ENCODE peak calls at places on chromosomes 4 and X, in five cellular contexts. L, O, N, K and R are unnamed samples.

GRCh38 chr4:153261431-153261830 is 57.2 kb downstream of the TRIM2 start:
- DNase-seq in L (no peak), O (no peak), N (peak), K (no peak), R (no peak)

GRCh38 chr4:76974150-76974549 is 24.6 kb downstream of the SEPTIN11 start:
- DNase-seq in L (no peak), O (no peak), N (no peak), K (no peak), R (no peak)

GRCh38 chr4:15920723-15921591 is 17.6 kb downstream of the FGFBP1 start:
- DNase-seq in L (peak), O (peak), N (peak), K (peak), R (peak)

GRCh38 chr4:89438102-89438831 is 130.7 kb upstream of the GPRIN3 start:
- DNase-seq in L (no peak), O (peak), N (peak), K (peak), R (peak)

GRCh38 chr4:111542056-111542455 is 603.2 kb upstream of the FAM241A start:
- DNase-seq in L (no peak), O (no peak), N (peak), K (no peak), R (no peak)

GRCh38 chr4:125736057-125736456 is 421.3 kb downstream of the FAT4 start:
- DNase-seq in L (peak), O (peak), N (peak), K (peak), R (no peak)

GRCh38 chr4:165874072-165874798 is 1.2 kb downstream of the TLL1 start:
- DNase-seq in L (peak), O (peak), N (no peak), K (peak), R (peak)

GRCh38 chr4:178306565-178306964 is 864.3 kb upstream of the AGA start:
- DNase-seq in L (peak), O (no peak), N (no peak), K (peak), R (peak)

GRCh38 chr4:2931765-2932560 is 31.2 kb downstream of the NOP14 start:
- DNase-seq in L (no peak), O (no peak), N (no peak), K (no peak), R (no peak)

GRCh38 chr4:7351014-7351413 is 83.7 kb downstream of the PSAPL1 start:
- DNase-seq in L (no peak), O (no peak), N (no peak), K (no peak), R (no peak)

GRCh38 chrX:38754102-38754790 is 47.0 kb upstream of the MID1IP1 start:
- DNase-seq in L (peak), O (peak), N (peak), K (peak), R (peak)

GRCh38 chr4:153181293-153182080 is 22.8 kb upstream of the TRIM2 start:
- DNase-seq in L (no peak), O (no peak), N (peak), K (no peak), R (peak)

GRCh38 chrX:77422886-77423648 is 24.1 kb upstream of the FGF16 start:
- DNase-seq in L (no peak), O (no peak), N (no peak), K (no peak), R (no peak)

GRCh38 chr4:165326831-165327210 is 648 bp upstream of the MSMO1 start:
- DNase-seq in L (no peak), O (peak), N (peak), K (peak), R (peak)

GRCh38 chr4:84497220-84497834 is 1.8 kb downstream of the NKX6-1 start:
- DNase-seq in L (peak), O (no peak), N (peak), K (no peak), R (no peak)

GRCh38 chr4:91590242-91590641 is 713.5 kb upstream of the GRID2 start:
- DNase-seq in L (no peak), O (peak), N (no peak), K (no peak), R (no peak)

GRCh38 chr4:40322853-40323252 is 12.3 kb upstream of the CHRNA9 start:
- DNase-seq in L (no peak), O (no peak), N (peak), K (peak), R (no peak)

GRCh38 chr4:145520172-145520571 is 38.5 kb downstream of the SMAD1 start:
- DNase-seq in L (no peak), O (no peak), N (no peak), K (no peak), R (no peak)

GRCh38 chr4:120555058-120555457 is 367.5 kb downstream of the PRDM5 start:
- DNase-seq in L (no peak), O (no peak), N (no peak), K (no peak), R (no peak)

GRCh38 chr4:71366776-71367175 is 28.0 kb downstream of the SLC4A4 start:
- DNase-seq in L (no peak), O (no peak), N (no peak), K (no peak), R (no peak)

GRCh38 chr4:181877329-181877848 is 365.8 kb upstream of the TENM3 start:
- DNase-seq in L (peak), O (no peak), N (no peak), K (no peak), R (peak)

GRCh38 chrX:17537652-17538301 is 162.8 kb downstream of the NHS start:
- DNase-seq in L (no peak), O (no peak), N (no peak), K (no peak), R (no peak)

GRCh38 chr4:13705521-13706035 is 78.1 kb upstream of the BOD1L1 start:
- DNase-seq in L (no peak), O (no peak), N (no peak), K (no peak), R (peak)

GRCh38 chr4:13706716-13707115 is 79.2 kb upstream of the BOD1L1 start:
- DNase-seq in L (no peak), O (no peak), N (no peak), K (no peak), R (peak)

GRCh38 chr4:13706130-13706529 is 78.6 kb upstream of the BOD1L1 start:
- DNase-seq in L (no peak), O (no peak), N (no peak), K (no peak), R (peak)

GRCh38 chr4:13710486-13710885 is 83.0 kb upstream of the BOD1L1 start:
- DNase-seq in L (no peak), O (no peak), N (no peak), K (no peak), R (no peak)

DNA sequence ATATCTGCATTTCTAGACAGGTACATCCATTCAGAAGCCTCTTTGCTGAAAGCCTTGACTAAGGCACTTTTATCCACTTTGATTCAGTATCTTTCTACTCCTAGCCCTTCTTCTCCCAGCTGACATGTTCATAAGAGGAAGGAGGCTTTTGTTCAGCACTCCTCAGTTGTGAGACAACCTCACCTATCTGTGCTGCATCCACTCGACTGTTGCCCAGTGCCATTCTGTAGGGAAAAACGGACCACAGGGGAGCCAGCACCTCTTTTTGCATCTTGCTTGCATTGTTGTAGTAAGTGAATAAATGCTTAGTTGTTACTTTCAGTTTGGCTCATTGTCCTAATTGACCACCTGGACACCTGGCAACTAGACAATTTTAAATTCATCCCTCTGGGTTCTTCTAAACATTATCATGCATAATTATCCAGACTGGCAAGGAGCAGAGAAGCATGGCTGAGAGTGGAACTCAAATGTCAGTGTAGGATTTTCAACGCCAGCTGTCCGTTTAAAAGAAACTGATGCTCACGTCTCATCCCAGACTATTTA is 83.8 kb upstream of the BOD1L1 start:
- DNase-seq in L (no peak), O (no peak), N (no peak), K (no peak), R (no peak)
- H3K4me3 ChIP-seq in L (no peak), O (no peak), N (no peak), K (no peak), R (no peak)

GRCh38 chr4:28842271-28842670 is 1877.9 kb upstream of the PCDH7 start:
- DNase-seq in L (no peak), O (no peak), N (no peak), K (no peak), R (no peak)
- TF ChIP-seq CTCF in L (no peak), O (no peak), N (no peak), K (no peak), R (no peak)

GRCh38 chrX:120485562-120486520 is 16.7 kb upstream of the LAMP2 start:
- DNase-seq in L (peak), O (peak), N (peak), K (peak), R (peak)

DNA sequence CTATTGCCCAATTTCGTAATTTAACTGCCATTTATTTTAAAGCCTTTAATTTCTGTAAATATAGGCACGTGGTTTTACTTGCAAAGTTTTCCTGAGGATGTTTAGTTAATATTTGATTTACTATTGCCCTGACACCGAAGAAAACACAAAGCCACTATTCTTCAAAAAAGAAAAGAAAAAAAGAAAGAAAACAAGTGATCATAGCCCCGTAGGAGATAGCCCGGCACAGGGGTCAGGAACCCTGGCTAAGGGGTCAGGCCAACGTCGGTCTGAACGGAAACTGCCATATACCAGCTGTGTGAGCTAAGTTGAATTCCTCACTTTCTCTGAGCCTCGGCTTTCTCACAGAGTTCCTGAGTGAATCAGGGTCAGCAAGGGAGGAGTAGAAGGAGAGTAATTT is 17.7 kb upstream of the LAMP2 start:
- DNase-seq in L (no peak), O (no peak), N (no peak), K (no peak), R (no peak)
- H3K4me3 ChIP-seq in L (no peak), O (no peak), N (no peak), K (no peak), R (no peak)

GRCh38 chr4:48543796-48544195 is 53.7 kb downstream of the ZAR1 start:
- DNase-seq in L (peak), O (no peak), N (no peak), K (peak), R (peak)

GRCh38 chr4:48542888-48543287 is 52.8 kb downstream of the ZAR1 start:
- DNase-seq in L (no peak), O (no peak), N (no peak), K (no peak), R (no peak)

DNA sequence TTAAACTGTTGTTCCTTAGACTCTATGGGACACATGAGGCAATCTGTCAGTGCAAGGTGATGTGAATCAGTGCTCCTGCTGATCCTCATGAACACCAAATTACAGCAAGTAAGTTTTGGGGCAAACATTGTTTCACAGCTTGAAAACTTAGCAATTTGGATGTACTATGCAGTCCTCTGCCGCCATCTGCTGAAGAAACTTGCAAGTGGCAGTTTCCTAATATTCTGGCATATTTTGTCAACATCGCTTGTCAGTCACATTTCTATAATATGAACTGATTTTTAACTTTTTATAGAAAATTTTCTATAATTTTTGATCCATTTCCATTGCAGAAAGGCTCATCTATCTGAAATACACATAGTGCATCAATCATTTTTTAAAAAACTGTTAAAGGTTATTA is 56.3 kb downstream of the ZAR1 start:
- DNase-seq in L (peak), O (peak), N (peak), K (peak), R (peak)
- TF ChIP-seq CTCF in L (peak), O (peak), N (peak), K (peak), R (peak)